ENCODE peak calls at places on chromosomes 16 and 17, in four cellular contexts. One of them, this sample, is unnamed.

GRCh38 chr17:18262111-18262510 is 1.6 kb downstream of the MIEF2 start:
- DNase-seq in H1: no peak
- DNase-seq in IMR-90: no peak
- DNase-seq in GM12878: no peak
- DNase-seq in this sample: no peak

GRCh38 chr16:55552621-55553020 is 13.9 kb upstream of the CAPNS2 start:
- DNase-seq in GM12878: no peak
- DNase-seq in IMR-90: peak
- DNase-seq in H1: no peak
- DNase-seq in this sample: no peak

GRCh38 chr16:6016530-6017184 is 919.1 kb upstream of the EEF2KMT start:
- DNase-seq in IMR-90: no peak
- DNase-seq in H1: no peak
- DNase-seq in GM12878: no peak
- DNase-seq in this sample: peak

GRCh38 chr17:41340934-41341861 is 9.4 kb downstream of the KRT33A start:
- DNase-seq in H1: no peak
- DNase-seq in IMR-90: no peak
- DNase-seq in GM12878: peak
- DNase-seq in this sample: no peak

GRCh38 chr17:21201302-21201602 is 12.7 kb downstream of the TMEM11 start:
- DNase-seq in GM12878: no peak
- DNase-seq in IMR-90: no peak
- DNase-seq in H1: no peak
- DNase-seq in this sample: no peak

GRCh38 chr16:57257455-57258070 is 12.5 kb downstream of the ARL2BP start:
- DNase-seq in H1: no peak
- DNase-seq in GM12878: no peak
- DNase-seq in IMR-90: no peak
- DNase-seq in this sample: no peak

GRCh38 chr17:8859029-8859803 is 8.3 kb downstream of the PIK3R6 start:
- DNase-seq in GM12878: no peak
- DNase-seq in H1: no peak
- DNase-seq in IMR-90: peak
- DNase-seq in this sample: peak

GRCh38 chr16:50680907-50681885 is at the start of gene SNX20:
- DNase-seq in IMR-90: no peak
- DNase-seq in H1: no peak
- DNase-seq in GM12878: peak
- DNase-seq in this sample: no peak

GRCh38 chr17:41710472-41711090 is 1.6 kb upstream of the GAST start:
- DNase-seq in H1: no peak
- DNase-seq in GM12878: no peak
- DNase-seq in IMR-90: peak
- DNase-seq in this sample: no peak

GRCh38 chr16:49756971-49757743 is 98.8 kb downstream of the ZNF423 start:
- DNase-seq in IMR-90: no peak
- DNase-seq in GM12878: no peak
- DNase-seq in H1: no peak
- DNase-seq in this sample: no peak

GRCh38 chr17:41308251-41308917 is 725 bp downstream of the KRTAP16-1 start:
- DNase-seq in GM12878: peak
- DNase-seq in H1: no peak
- DNase-seq in IMR-90: no peak
- DNase-seq in this sample: no peak

GRCh38 chr17:72392056-72393010 is 271.5 kb downstream of the SOX9 start:
- DNase-seq in IMR-90: peak
- DNase-seq in GM12878: peak
- DNase-seq in H1: no peak
- DNase-seq in this sample: no peak

GRCh38 chr17:77388384-77389306 is 247.9 kb downstream of the SEC14L1 start:
- DNase-seq in IMR-90: no peak
- DNase-seq in GM12878: no peak
- DNase-seq in H1: no peak
- DNase-seq in this sample: no peak

GRCh38 chr17:8828517-8828875 is 29.3 kb upstream of the MFSD6L start:
- DNase-seq in IMR-90: no peak
- DNase-seq in GM12878: no peak
- DNase-seq in H1: no peak
- DNase-seq in this sample: no peak

GRCh38 chr17:21286066-21286770 is 1.7 kb downstream of the MAP2K3 start:
- DNase-seq in H1: no peak
- DNase-seq in IMR-90: peak
- DNase-seq in GM12878: no peak
- DNase-seq in this sample: peak

GRCh38 chr16:70612931-70613330 is 33.4 kb upstream of the IL34 start:
- DNase-seq in H1: no peak
- DNase-seq in IMR-90: no peak
- DNase-seq in GM12878: no peak
- DNase-seq in this sample: no peak

DNA sequence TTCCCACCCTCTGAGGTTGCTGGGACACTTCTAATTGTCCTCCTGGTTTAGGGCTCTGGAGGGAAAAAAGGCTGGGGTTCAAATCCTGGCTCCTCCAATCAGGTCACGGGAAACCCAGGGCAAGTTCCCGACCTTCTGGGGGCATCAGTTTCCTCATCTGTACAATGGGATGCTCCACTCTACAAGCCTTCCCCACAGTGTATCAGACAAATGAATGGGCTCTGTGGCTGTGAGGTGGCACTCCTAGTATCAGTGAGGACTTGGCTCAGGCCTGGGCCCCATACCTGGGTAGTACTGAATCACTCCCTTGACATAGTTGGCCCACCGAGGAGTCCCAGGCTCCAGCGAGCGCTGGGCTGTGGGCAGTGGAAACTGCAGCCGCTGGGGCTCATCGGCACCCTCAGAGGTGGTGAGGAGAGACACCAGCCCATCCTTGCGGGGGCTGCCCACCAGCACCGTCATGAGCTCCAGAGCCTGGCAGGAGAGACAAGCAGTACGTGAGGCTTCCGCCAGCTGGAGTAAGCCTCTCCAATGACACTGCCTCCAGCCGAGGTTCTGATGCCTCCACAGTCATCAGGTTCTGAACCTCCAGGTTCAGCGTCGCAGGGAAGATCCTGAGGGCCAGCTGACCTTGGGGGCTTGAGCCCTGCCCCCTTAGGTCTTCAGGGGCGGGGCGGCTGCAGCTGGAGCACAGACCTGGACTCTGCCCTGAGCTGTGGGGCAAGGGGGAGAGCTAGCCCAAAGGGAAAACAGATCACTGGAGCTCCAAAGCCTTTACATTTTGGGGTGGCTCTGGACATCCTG is 1.2 kb downstream of the GALK1 start:
- DNase-seq in GM12878: no peak
- DNase-seq in IMR-90: no peak
- DNase-seq in H1: no peak
- DNase-seq in this sample: peak
- TF ChIP-seq CHD1 in GM12878: no peak
- TF ChIP-seq CHD1 in IMR-90: no peak
- TF ChIP-seq CHD1 in H1: no peak
- TF ChIP-seq CHD1 in this sample: no peak

DNA sequence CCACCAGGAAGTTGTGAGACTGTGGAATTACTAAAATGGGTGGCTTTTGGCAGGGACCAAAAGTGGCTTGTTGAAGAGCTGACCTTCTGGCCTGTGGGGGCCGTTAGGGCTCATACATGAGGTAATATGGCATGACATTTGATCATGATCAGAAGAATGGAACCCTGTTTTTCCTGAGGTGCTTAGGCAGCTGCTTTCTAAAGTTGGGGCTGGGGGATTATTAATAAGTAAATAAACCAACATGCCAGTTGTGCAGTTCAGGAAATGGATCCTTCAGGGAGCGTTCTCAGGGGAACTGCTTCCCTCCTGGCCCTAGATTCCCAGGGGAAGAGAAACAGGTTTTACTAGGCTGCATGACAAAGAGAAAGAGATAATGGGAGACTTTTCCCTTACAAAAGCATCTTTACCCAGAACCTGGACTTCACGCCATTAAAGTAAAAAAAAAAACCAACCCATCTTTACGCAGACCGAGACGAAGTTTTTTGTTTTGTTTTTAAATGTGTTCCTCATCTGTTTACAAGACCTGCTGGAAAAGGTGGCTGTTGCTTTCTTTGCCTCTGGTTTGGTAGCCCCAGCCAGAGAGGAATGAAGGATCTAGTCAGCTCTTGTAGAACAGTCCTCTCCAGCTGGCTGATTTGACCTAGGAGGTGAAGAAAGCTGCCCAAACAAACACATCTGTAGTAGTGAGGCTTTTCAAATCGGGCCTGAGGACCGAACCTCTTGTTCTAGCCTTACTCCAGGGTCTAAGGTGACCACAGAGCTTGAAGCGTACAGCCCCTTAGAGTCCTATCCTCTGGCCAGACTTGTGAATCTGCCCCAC is 22.7 kb downstream of the YPEL2 start:
- DNase-seq in IMR-90: no peak
- DNase-seq in GM12878: no peak
- DNase-seq in H1: no peak
- DNase-seq in this sample: no peak
- TF ChIP-seq CHD1 in IMR-90: no peak
- TF ChIP-seq CHD1 in GM12878: no peak
- TF ChIP-seq CHD1 in H1: no peak
- TF ChIP-seq CHD1 in this sample: no peak

GRCh38 chr17:27747462-27748359 is 52.6 kb downstream of the NOS2 start:
- DNase-seq in GM12878: no peak
- DNase-seq in H1: peak
- DNase-seq in IMR-90: no peak
- DNase-seq in this sample: peak

GRCh38 chr17:27743288-27743885 is 56.9 kb downstream of the NOS2 start:
- DNase-seq in IMR-90: no peak
- DNase-seq in GM12878: no peak
- DNase-seq in H1: peak
- DNase-seq in this sample: no peak

GRCh38 chr17:27748360-27748825 is 51.9 kb downstream of the NOS2 start:
- DNase-seq in IMR-90: no peak
- DNase-seq in GM12878: no peak
- DNase-seq in H1: no peak
- DNase-seq in this sample: no peak

GRCh38 chr17:27751166-27751565 is 49.2 kb downstream of the NOS2 start:
- DNase-seq in GM12878: no peak
- DNase-seq in IMR-90: no peak
- DNase-seq in H1: peak
- DNase-seq in this sample: no peak

GRCh38 chr17:27746881-27747280 is 53.4 kb downstream of the NOS2 start:
- DNase-seq in H1: no peak
- DNase-seq in IMR-90: no peak
- DNase-seq in GM12878: no peak
- DNase-seq in this sample: no peak
- TF ChIP-seq CHD1 in H1: no peak
- TF ChIP-seq CHD1 in IMR-90: no peak
- TF ChIP-seq CHD1 in GM12878: no peak
- TF ChIP-seq CHD1 in this sample: no peak

DNA sequence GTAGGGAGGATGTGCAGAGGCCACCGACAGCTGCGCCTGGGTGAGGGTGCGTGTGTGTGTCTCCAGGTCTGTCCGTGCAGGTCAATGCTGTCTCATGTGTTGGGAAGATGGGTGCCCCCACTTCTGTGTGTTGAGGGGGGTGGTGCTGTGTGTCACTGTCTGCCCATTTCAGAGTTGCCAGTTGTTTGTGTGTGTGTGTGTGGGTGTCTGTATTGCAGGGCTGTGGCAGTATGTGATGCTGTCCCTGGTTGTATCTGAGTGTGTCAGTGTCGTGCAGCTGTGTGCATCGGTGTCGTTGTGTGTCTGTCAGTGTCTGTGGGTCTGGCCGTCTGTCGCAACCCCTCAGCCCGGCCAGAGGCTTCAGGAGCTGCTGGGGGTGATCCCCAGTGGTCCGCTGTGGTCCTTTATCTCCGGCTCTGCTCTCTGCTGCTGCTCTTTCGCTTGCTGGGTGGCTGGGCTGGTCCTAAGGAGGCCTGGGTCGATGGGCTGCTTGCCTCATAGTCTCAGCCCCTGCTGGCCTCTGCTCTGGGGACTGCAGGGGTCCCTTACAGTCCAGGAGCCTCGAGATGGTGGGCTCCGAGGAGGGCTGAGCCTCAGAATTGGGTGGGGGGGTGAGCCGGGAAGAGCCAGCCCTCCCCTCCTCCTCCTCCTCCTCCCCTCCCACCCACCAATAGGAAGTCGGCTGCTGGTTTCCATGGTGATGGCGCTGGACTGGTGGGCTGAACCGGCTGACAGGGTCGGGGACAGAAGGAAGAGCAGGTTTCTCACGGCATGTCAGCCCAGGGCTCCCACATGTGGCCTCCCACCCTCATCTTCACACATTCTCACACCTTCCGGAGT is at the start of gene TSPOAP1:
- DNase-seq in H1: peak
- DNase-seq in GM12878: peak
- DNase-seq in IMR-90: no peak
- DNase-seq in this sample: peak
- TF ChIP-seq CHD1 in H1: no peak
- TF ChIP-seq CHD1 in GM12878: no peak
- TF ChIP-seq CHD1 in IMR-90: no peak
- TF ChIP-seq CHD1 in this sample: peak

GRCh38 chr17:4810696-4811289 is 3.8 kb downstream of the PLD2 start:
- DNase-seq in IMR-90: no peak
- DNase-seq in GM12878: no peak
- DNase-seq in H1: no peak
- DNase-seq in this sample: no peak

GRCh38 chr17:4807534-4808377 is 804 bp downstream of the PLD2 start:
- DNase-seq in IMR-90: no peak
- DNase-seq in H1: no peak
- DNase-seq in GM12878: no peak
- DNase-seq in this sample: no peak

GRCh38 chr17:4806420-4806769 is 557 bp upstream of the PLD2 start:
- DNase-seq in H1: no peak
- DNase-seq in GM12878: no peak
- DNase-seq in IMR-90: no peak
- DNase-seq in this sample: no peak

GRCh38 chr17:4806770-4807533 is at the start of gene PLD2:
- DNase-seq in IMR-90: peak
- DNase-seq in GM12878: no peak
- DNase-seq in H1: peak
- DNase-seq in this sample: peak

DNA sequence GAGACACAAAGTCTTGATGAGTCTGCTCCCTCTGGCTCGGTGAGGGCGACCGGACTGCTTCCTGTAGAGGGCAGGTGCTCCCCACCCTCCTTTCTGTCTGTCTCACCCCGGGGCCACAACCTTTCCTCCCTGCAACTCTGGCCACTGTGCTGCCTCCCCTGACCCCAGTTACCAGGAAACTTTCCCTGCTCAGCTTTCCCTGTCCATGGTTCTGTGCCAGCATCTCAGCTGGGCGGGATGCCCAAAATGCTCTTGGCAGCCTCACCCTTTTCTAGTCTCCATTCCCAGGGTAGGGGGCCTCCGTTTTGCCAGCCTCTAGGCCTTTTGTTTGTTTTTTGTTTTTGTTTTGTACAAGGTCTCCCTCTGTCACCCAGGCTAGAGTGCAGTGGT is 1.4 kb downstream of the PLD2 start:
- DNase-seq in IMR-90: no peak
- DNase-seq in GM12878: no peak
- DNase-seq in H1: no peak
- DNase-seq in this sample: no peak
- TF ChIP-seq CHD1 in IMR-90: no peak
- TF ChIP-seq CHD1 in GM12878: no peak
- TF ChIP-seq CHD1 in H1: no peak
- TF ChIP-seq CHD1 in this sample: no peak

GRCh38 chr17:69050999-69051775 is 9.5 kb downstream of the ABCA9 start:
- DNase-seq in IMR-90: peak
- DNase-seq in GM12878: no peak
- DNase-seq in H1: no peak
- DNase-seq in this sample: no peak
- TF ChIP-seq CHD1 in IMR-90: no peak
- TF ChIP-seq CHD1 in GM12878: no peak
- TF ChIP-seq CHD1 in H1: no peak
- TF ChIP-seq CHD1 in this sample: no peak

GRCh38 chr16:54287018-54287757 is 601 bp upstream of the IRX3 start:
- DNase-seq in H1: peak
- DNase-seq in IMR-90: no peak
- DNase-seq in GM12878: no peak
- DNase-seq in this sample: no peak
- TF ChIP-seq CHD1 in H1: no peak
- TF ChIP-seq CHD1 in IMR-90: no peak
- TF ChIP-seq CHD1 in GM12878: no peak
- TF ChIP-seq CHD1 in this sample: no peak

This sample was measured in K562.